ENCODE peak calls at places on chromosomes 4 and X, in ten cellular contexts. N, H, Q, B, F, R, V, Z, W and A are unnamed samples.

GRCh38 chrX:357693-358471 is 28.8 kb downstream of the PPP2R3B start:
- DNase-seq in N (no peak), H (no peak), Q (no peak), B (no peak), F (peak), R (peak), V (peak), Z (peak), W (no peak), A (peak)

GRCh38 chrX:118448273-118448783 is 47.3 kb upstream of the DOCK11 start:
- DNase-seq in N (no peak), H (no peak), Q (no peak), B (no peak), F (peak), R (no peak), V (no peak), Z (peak), W (no peak), A (no peak)

GRCh38 chr4:154013576-154013975 is 224.7 kb upstream of the SFRP2 start:
- DNase-seq in N (no peak), H (no peak), Q (no peak), B (no peak), F (no peak), R (no peak), V (no peak), Z (no peak), W (no peak), A (no peak)

GRCh38 chr4:162164881-162165528 is 1.2 kb upstream of the FSTL5 start:
- DNase-seq in N (no peak), H (no peak), Q (no peak), B (no peak), F (no peak), R (no peak), V (peak), Z (no peak), W (no peak), A (no peak)

GRCh38 chr4:16207409-16207808 is 18.9 kb downstream of the TAPT1 start:
- DNase-seq in N (no peak), H (no peak), Q (no peak), B (no peak), F (no peak), R (no peak), V (no peak), Z (no peak), W (no peak), A (no peak)

GRCh38 chr4:145299380-145300076 is 119.1 kb upstream of the OTUD4 start:
- DNase-seq in N (no peak), H (no peak), Q (no peak), B (peak), F (peak), R (peak), V (peak), Z (peak), W (peak), A (no peak)

GRCh38 chr4:95572304-95572991 is 23.7 kb upstream of the UNC5C start:
- DNase-seq in N (peak), H (no peak), Q (peak), B (no peak), F (no peak), R (peak), V (no peak), Z (no peak), W (peak), A (peak)

GRCh38 chr4:159937595-159937994 is 834.7 kb downstream of the RAPGEF2 start:
- DNase-seq in N (no peak), H (no peak), Q (no peak), B (no peak), F (no peak), R (peak), V (peak), Z (no peak), W (no peak), A (no peak)

GRCh38 chr4:147828361-147828760 is 96.5 kb downstream of the ARHGAP10 start:
- DNase-seq in N (no peak), H (no peak), Q (no peak), B (no peak), F (peak), R (peak), V (peak), Z (peak), W (no peak), A (no peak)

GRCh38 chr4:76781698-76782595 is 116.0 kb downstream of the SOWAHB start:
- DNase-seq in N (peak), H (peak), Q (no peak), B (no peak), F (peak), R (peak), V (peak), Z (peak), W (no peak), A (no peak)

GRCh38 chrX:153740631-153741222 is 16.1 kb downstream of the ABCD1 start:
- DNase-seq in N (no peak), H (no peak), Q (no peak), B (no peak), F (no peak), R (no peak), V (no peak), Z (no peak), W (no peak), A (no peak)

GRCh38 chr4:38583102-38583501 is 80.9 kb upstream of the KLF3 start:
- DNase-seq in N (no peak), H (peak), Q (no peak), B (no peak), F (no peak), R (peak), V (no peak), Z (no peak), W (no peak), A (no peak)

GRCh38 chr4:43587746-43588145 is 695.2 kb downstream of the GRXCR1 start:
- DNase-seq in N (no peak), H (peak), Q (no peak), B (no peak), F (no peak), R (no peak), V (peak), Z (no peak), W (no peak), A (no peak)

GRCh38 chrX:101191217-101191750 is 28.3 kb upstream of the DRP2 start:
- DNase-seq in N (no peak), H (no peak), Q (peak), B (no peak), F (peak), R (no peak), V (peak), Z (no peak), W (peak), A (peak)

GRCh38 chr4:72701987-72702819 is 133.2 kb upstream of the ADAMTS3 start:
- DNase-seq in N (peak), H (peak), Q (peak), B (no peak), F (peak), R (no peak), V (peak), Z (peak), W (no peak), A (no peak)

GRCh38 chrX:8520791-8521190 is 56.2 kb downstream of the VCX3B start:
- DNase-seq in N (no peak), H (peak), Q (no peak), B (no peak), F (no peak), R (no peak), V (peak), Z (no peak), W (no peak), A (no peak)

GRCh38 chr4:144808034-144808433 is 162.1 kb downstream of the HHIP start:
- DNase-seq in N (no peak), H (no peak), Q (no peak), B (no peak), F (no peak), R (no peak), V (no peak), Z (no peak), W (no peak), A (no peak)

GRCh38 chrX:48854898-48855297 is 19.5 kb upstream of the PCSK1N start:
- DNase-seq in N (peak), H (no peak), Q (no peak), B (no peak), F (no peak), R (no peak), V (peak), Z (no peak), W (no peak), A (no peak)

GRCh38 chr4:80538276-80538926 is 202.9 kb downstream of the CFAP299 start:
- DNase-seq in N (no peak), H (no peak), Q (no peak), B (no peak), F (peak), R (no peak), V (peak), Z (peak), W (no peak), A (no peak)

GRCh38 chrX:150058728-150059127 is 120.4 kb upstream of the EOLA2 start:
- DNase-seq in N (no peak), H (no peak), Q (no peak), B (no peak), F (no peak), R (no peak), V (peak), Z (no peak), W (no peak), A (no peak)

GRCh38 chr4:108473163-108473720 is 147.1 kb upstream of the RPL34 start:
- DNase-seq in N (peak), H (no peak), Q (no peak), B (no peak), F (no peak), R (no peak), V (no peak), Z (peak), W (no peak), A (no peak)

GRCh38 chr4:111031180-111031579 is 408.3 kb upstream of the PITX2 start:
- DNase-seq in N (no peak), H (no peak), Q (no peak), B (no peak), F (no peak), R (no peak), V (peak), Z (peak), W (no peak), A (no peak)

GRCh38 chr4:153757407-153757806 is 2.4 kb downstream of the RNF175 start:
- DNase-seq in N (no peak), H (no peak), Q (no peak), B (no peak), F (no peak), R (peak), V (no peak), Z (no peak), W (no peak), A (no peak)

GRCh38 chrX:21354725-21355124 is 19.5 kb upstream of the CNKSR2 start:
- DNase-seq in N (peak), H (no peak), Q (no peak), B (no peak), F (no peak), R (no peak), V (no peak), Z (no peak), W (no peak), A (no peak)

GRCh38 chr4:42865572-42866189 is 26.8 kb upstream of the GRXCR1 start:
- DNase-seq in N (peak), H (peak), Q (peak), B (peak), F (peak), R (peak), V (peak), Z (peak), W (no peak), A (no peak)

GRCh38 chrX:24149346-24150050 is at the start of gene ZFX:
- DNase-seq in N (peak), H (no peak), Q (peak), B (peak), F (peak), R (peak), V (peak), Z (peak), W (peak), A (peak)

GRCh38 chr4:73585345-73585744 is 34.9 kb downstream of the RASSF6 start:
- DNase-seq in N (no peak), H (no peak), Q (no peak), B (no peak), F (no peak), R (no peak), V (no peak), Z (no peak), W (no peak), A (no peak)